ENCODE peak calls at places on chromosomes 5 and 9, in four cellular contexts. G is GM13976, J is fibroblast of pulmonary artery, M is COR-L47. P is an unnamed sample.

GRCh38 chr5:134969166-134969565 is 1.5 kb downstream of the CATSPER3 start:
- DNase-seq in G (no peak), M (no peak), J (no peak), P (no peak)

GRCh38 chr5:176172246-176172645 is 66.0 kb upstream of the SIMC1 start:
- DNase-seq in G (no peak), M (no peak), J (no peak), P (no peak)

GRCh38 chr5:172146748-172147092 is 41.3 kb downstream of the STK10 start:
- DNase-seq in J (no peak), M (no peak), G (no peak), P (no peak)

GRCh38 chr9:110875275-110875674 is 163.0 kb downstream of the LPAR1 start:
- DNase-seq in G (peak; percentile 35), M (no peak), J (no peak), P (no peak)

GRCh38 chr5:33840927-33841547 is 50.8 kb downstream of the ADAMTS12 start:
- DNase-seq in J (no peak), G (no peak), M (no peak), P (no peak)

GRCh38 chr9:70324963-70325362 is 66.2 kb downstream of the SMC5 start:
- DNase-seq in G (no peak), J (peak; percentile 33), M (no peak), P (no peak)

GRCh38 chr5:57009811-57010210 is 57.9 kb upstream of the MIER3 start:
- DNase-seq in G (no peak), M (no peak), J (no peak), P (no peak)

GRCh38 chr5:132059696-132060500 is 557 bp upstream of the IL3 start:
- DNase-seq in M (no peak), J (no peak), G (peak; percentile 23), P (no peak)

GRCh38 chr9:98117984-98118639 is 910 bp downstream of the TRIM14 start:
- DNase-seq in J (peak; percentile 42), G (peak; percentile 77), M (no peak), P (no peak)

GRCh38 chr5:139267481-139267880 is 26.1 kb upstream of the MATR3 start:
- DNase-seq in J (no peak), G (no peak), M (no peak), P (no peak)

GRCh38 chr9:128696923-128697707 is 5.2 kb upstream of the PKN3 start:
- DNase-seq in M (no peak), J (no peak), G (no peak), P (no peak)

GRCh38 chr9:3777137-3777536 is 251.3 kb upstream of the RFX3 start:
- DNase-seq in M (no peak), J (no peak), G (no peak), P (no peak)

GRCh38 chr5:124839371-124839998 is 93.0 kb upstream of the ZNF608 start:
- DNase-seq in M (peak; percentile 87), J (peak; percentile 61), G (no peak), P (no peak)

GRCh38 chr9:86977205-86977835 is 30.0 kb upstream of the GAS1 start:
- DNase-seq in M (no peak), G (no peak), J (peak; percentile 53), P (no peak)

GRCh38 chr5:81942746-81943145 is 29.1 kb upstream of the ATG10 start:
- DNase-seq in J (no peak), M (no peak), G (no peak), P (no peak)

GRCh38 chr9:18979367-18979766 is 53.6 kb downstream of the SAXO1 start:
- DNase-seq in J (peak; percentile 40), M (no peak), G (no peak), P (no peak)

GRCh38 chr9:137396227-137396626 is 26.7 kb downstream of the EXD3 start:
- DNase-seq in M (no peak), J (peak; percentile 95), G (no peak), P (no peak)